ENCODE peak calls at places on chromosomes 12 and 14, in ten cellular contexts. A is GM23338, D is AG04450, L is WERI-Rb-1, P is epithelial cell of prostate, K is right cardiac atrium, Z is foreskin keratinocyte, E is right atrium auricular region, W is RWPE1, R is mammary epithelial cell. G is an unnamed sample.

GRCh38 chr12:41795066-41795465 is 349.6 kb downstream of the GXYLT1 start:
- DNase-seq in A (no peak), D (no peak), L (no peak), P (no peak), K (no peak), Z (no peak), E (no peak), W (no peak), R (no peak), G (no peak)

GRCh38 chr12:74317078-74317581 is 220.5 kb upstream of the ATXN7L3B start:
- DNase-seq in A (peak), D (no peak), L (peak), P (no peak), K (peak), Z (peak), E (no peak), W (peak), R (peak), G (no peak)

GRCh38 chr12:130552483-130552996 is 163.6 kb downstream of the RIMBP2 start:
- DNase-seq in A (peak), D (no peak), L (no peak), P (no peak), K (no peak), Z (no peak), E (no peak), W (peak), R (no peak), G (no peak)

GRCh38 chr14:77882098-77882497 is 82.2 kb downstream of the ADCK1 start:
- DNase-seq in A (no peak), D (no peak), L (no peak), P (no peak), K (peak), Z (peak), E (no peak), W (no peak), R (peak), G (no peak)

GRCh38 chr12:3362751-3363150 is 128.3 kb upstream of the PRMT8 start:
- DNase-seq in A (no peak), D (no peak), L (no peak), P (no peak), K (no peak), Z (no peak), E (no peak), W (no peak), R (no peak), G (no peak)

GRCh38 chr12:43306066-43306465 is 245.9 kb downstream of the ADAMTS20 start:
- DNase-seq in A (no peak), D (peak), L (no peak), P (peak), K (no peak), Z (peak), E (no peak), W (peak), R (peak), G (peak)

GRCh38 chr12:76012656-76013055 is 18.9 kb downstream of the PHLDA1 start:
- DNase-seq in A (no peak), D (no peak), L (peak), P (no peak), K (no peak), Z (no peak), E (no peak), W (no peak), R (no peak), G (no peak)

GRCh38 chr12:92144045-92144630 is 1.5 kb downstream of the BTG1 start:
- DNase-seq in A (peak), D (peak), L (peak), P (no peak), K (peak), Z (peak), E (peak), W (peak), R (peak), G (peak)

GRCh38 chr14:75751291-75751690 is 90.2 kb downstream of the TTLL5 start:
- DNase-seq in A (no peak), D (no peak), L (no peak), P (no peak), K (no peak), Z (no peak), E (no peak), W (no peak), R (no peak), G (no peak)

GRCh38 chr14:50089213-50089612 is 27.2 kb downstream of the VCPKMT start:
- DNase-seq in A (no peak), D (no peak), L (no peak), P (no peak), K (no peak), Z (no peak), E (no peak), W (no peak), R (no peak), G (no peak)

DNA sequence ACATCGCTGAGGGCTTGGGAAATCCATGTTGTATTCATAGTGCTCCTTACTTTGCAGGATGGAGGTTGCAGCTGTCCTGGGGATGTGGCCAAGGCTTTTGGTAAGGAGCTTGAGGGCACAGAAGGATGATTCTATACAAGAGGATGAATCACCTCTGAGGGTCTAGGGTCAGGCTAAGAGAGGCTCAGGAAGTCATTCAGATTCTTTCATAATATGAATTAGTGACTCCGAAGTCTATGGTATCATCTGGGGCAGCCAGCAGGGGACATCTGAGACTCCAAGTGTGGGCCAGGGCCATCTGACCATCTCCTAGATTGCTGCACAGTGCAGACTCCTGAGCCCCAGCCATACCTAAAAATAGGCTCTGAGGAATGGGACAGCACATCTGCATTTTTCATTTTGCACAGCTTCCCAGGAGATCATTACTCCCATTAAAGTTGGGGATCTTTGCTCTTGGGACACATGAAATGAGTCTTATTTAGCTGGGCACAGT is 4.8 kb downstream of the GMPR2 start:
- DNase-seq in A (no peak), D (no peak), L (no peak), P (no peak), K (no peak), Z (no peak), E (no peak), W (no peak), R (no peak), G (no peak)
- H3K27ac ChIP-seq in A (no peak), D (no peak), L (no peak), P (peak), K (no peak), Z (no peak), E (no peak), W (peak), R (peak), G (no peak)

GRCh38 chr14:100422556-100423420 is 99.6 kb downstream of the SLC25A47 start:
- DNase-seq in A (no peak), D (no peak), L (no peak), P (no peak), K (no peak), Z (no peak), E (no peak), W (no peak), R (no peak), G (no peak)
- H3K27ac ChIP-seq in A (no peak), D (no peak), L (no peak), P (no peak), K (no peak), Z (no peak), E (no peak), W (no peak), R (no peak), G (no peak)

GRCh38 chr12:20547788-20548575 is 147.2 kb upstream of the SLCO1C1 start:
- DNase-seq in A (no peak), D (no peak), L (no peak), P (no peak), K (no peak), Z (no peak), E (no peak), W (no peak), R (no peak), G (no peak)
- H3K27ac ChIP-seq in A (no peak), D (no peak), L (no peak), P (no peak), K (no peak), Z (no peak), E (peak), W (no peak), R (no peak), G (no peak)

GRCh38 chr14:96255501-96256366 is at the start of gene BDKRB1:
- DNase-seq in A (no peak), D (peak), L (no peak), P (no peak), K (no peak), Z (peak), E (no peak), W (peak), R (peak), G (no peak)
- H3K27ac ChIP-seq in A (no peak), D (peak), L (no peak), P (peak), K (no peak), Z (peak), E (no peak), W (peak), R (peak), G (no peak)

GRCh38 chr14:61472801-61473376 is 151.5 kb downstream of the PRKCH start:
- DNase-seq in A (no peak), D (no peak), L (no peak), P (no peak), K (no peak), Z (no peak), E (no peak), W (no peak), R (no peak), G (no peak)
- H3K27ac ChIP-seq in A (no peak), D (peak), L (no peak), P (peak), K (peak), Z (no peak), E (peak), W (peak), R (no peak), G (peak)

GRCh38 chr12:113232232-113232615 is 11.0 kb downstream of the TPCN1 start:
- DNase-seq in A (no peak), D (no peak), L (no peak), P (no peak), K (peak), Z (no peak), E (no peak), W (no peak), R (no peak), G (no peak)
- H3K27ac ChIP-seq in A (peak), D (no peak), L (no peak), P (no peak), K (peak), Z (no peak), E (peak), W (peak), R (no peak), G (peak)

GRCh38 chr14:33705521-33705920 is 245.4 kb downstream of the EGLN3 start:
- DNase-seq in A (no peak), D (no peak), L (no peak), P (no peak), K (no peak), Z (no peak), E (no peak), W (no peak), R (no peak), G (peak)
- H3K27ac ChIP-seq in A (no peak), D (no peak), L (no peak), P (no peak), K (no peak), Z (no peak), E (no peak), W (no peak), R (no peak), G (no peak)

DNA sequence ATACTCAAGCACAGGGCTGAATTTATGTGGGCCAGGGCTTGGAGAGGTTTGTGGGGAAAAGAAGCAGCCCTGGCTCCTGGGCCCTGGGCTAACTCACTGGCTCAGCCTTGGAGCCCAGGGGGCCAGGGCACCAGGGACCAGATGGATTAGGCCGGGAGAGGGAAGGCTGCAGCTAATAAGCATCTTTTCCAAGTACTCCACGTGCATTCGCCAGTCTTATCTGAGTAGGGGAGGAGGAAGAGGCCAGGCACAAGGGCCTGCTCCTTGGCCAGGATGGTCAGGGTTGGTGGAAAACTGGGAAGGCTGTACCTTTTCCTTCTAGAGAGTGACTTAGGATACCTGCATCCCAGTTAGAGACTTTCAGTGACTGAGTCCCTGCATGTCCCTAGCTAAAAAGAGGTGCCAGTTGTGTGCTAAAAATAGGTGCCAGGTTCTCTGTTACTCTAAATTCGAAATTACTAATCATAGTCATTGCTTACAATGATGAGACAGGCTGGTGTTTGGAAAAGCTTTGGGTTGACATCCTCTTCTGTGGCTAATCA is 1.3 kb downstream of the GLRX5 start:
- DNase-seq in A (no peak), D (no peak), L (peak), P (no peak), K (no peak), Z (no peak), E (no peak), W (no peak), R (no peak), G (no peak)
- H3K27ac ChIP-seq in A (no peak), D (no peak), L (peak), P (no peak), K (peak), Z (no peak), E (peak), W (peak), R (peak), G (no peak)

DNA sequence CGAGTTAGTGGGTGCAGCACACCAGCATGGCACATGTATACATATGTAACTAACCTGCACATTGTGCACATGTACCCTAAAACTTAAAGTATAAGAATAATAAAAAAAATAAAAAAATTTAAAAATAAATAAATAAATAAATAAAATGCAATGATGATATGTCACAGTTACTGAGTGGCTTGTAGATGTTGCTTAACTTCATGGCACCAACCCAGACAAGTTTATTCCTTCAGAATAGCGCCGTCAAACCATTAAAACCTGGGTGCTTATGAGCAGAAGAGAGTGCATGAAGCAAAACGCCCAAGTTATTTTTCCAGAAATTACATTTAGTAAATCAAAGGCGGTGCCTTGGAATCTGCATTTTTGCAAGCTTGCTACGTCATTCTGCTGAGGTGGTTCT is 417.9 kb downstream of the AEBP2 start:
- DNase-seq in A (no peak), D (no peak), L (no peak), P (no peak), K (no peak), Z (no peak), E (no peak), W (no peak), R (no peak), G (no peak)
- H3K27ac ChIP-seq in A (no peak), D (no peak), L (no peak), P (no peak), K (no peak), Z (no peak), E (no peak), W (no peak), R (no peak), G (no peak)